ENCODE peak calls at places on chromosomes 12 and 14, in eight cellular contexts. K is endodermal cell; N is neuronal stem cell; A is ovary; Y is CD8-positive, alpha-beta T cell; G is tibial nerve; O is naive thymus-derived CD4-positive, alpha-beta T cell; V is heart left ventricle. E is an unnamed sample.

GRCh38 chr12:10559241-10559640 is 53.6 kb downstream of the EIF2S3B start:
- DNase-seq in K (no peak), N (no peak), A (no peak), Y (peak; percentile 59), G (no peak), O (no peak), V (no peak), E (no peak)

GRCh38 chr14:96165493-96166474 is 38.9 kb upstream of the BDKRB2 start:
- DNase-seq in K (peak; percentile 43), N (no peak), A (no peak), Y (no peak), G (no peak), O (no peak), V (no peak), E (no peak)

GRCh38 chr14:68377459-68377858 is 415.4 kb downstream of the ZFP36L1 start:
- DNase-seq in K (no peak), N (no peak), A (no peak), Y (no peak), G (peak; percentile 48), O (no peak), V (peak; percentile 74), E (peak; percentile 73)

GRCh38 chr12:71193041-71193440 is 35.2 kb upstream of the TSPAN8 start:
- DNase-seq in K (no peak), N (no peak), A (no peak), Y (no peak), G (no peak), O (no peak), V (no peak), E (no peak)

GRCh38 chr14:101627913-101628257 is 66.6 kb downstream of the DIO3 start:
- DNase-seq in K (no peak), N (no peak), A (no peak), Y (no peak), G (no peak), O (no peak), V (no peak), E (no peak)

GRCh38 chr14:90564496-90564895 is 167.7 kb downstream of the CALM1 start:
- DNase-seq in K (no peak), N (no peak), A (no peak), Y (no peak), G (no peak), O (no peak), V (no peak), E (no peak)

GRCh38 chr12:113381237-113381636 is 22.4 kb downstream of the SDS start:
- DNase-seq in K (no peak), N (no peak), A (no peak), Y (no peak), G (no peak), O (no peak), V (no peak), E (no peak)

GRCh38 chr12:91529829-91530228 is 347.2 kb upstream of the DCN start:
- DNase-seq in K (no peak), N (no peak), A (no peak), Y (no peak), G (no peak), O (no peak), V (no peak), E (no peak)

GRCh38 chr14:80304125-80304766 is 92.9 kb upstream of the DIO2 start:
- DNase-seq in K (no peak), N (no peak), A (no peak), Y (no peak), G (no peak), O (no peak), V (no peak), E (no peak)

GRCh38 chr14:60722836-60723217 is 1.3 kb downstream of the SIX4 start:
- DNase-seq in K (no peak), N (peak; percentile 50), A (peak; percentile 47), Y (no peak), G (no peak), O (no peak), V (no peak), E (peak; percentile 53)

GRCh38 chr12:47758834-47759690 is at the start of gene RAPGEF3:
- DNase-seq in K (peak; percentile 96), N (peak; percentile 63), A (peak; percentile 87), Y (peak; percentile 72), G (peak; percentile 67), O (peak; percentile 56), V (peak; percentile 93), E (peak; percentile 91)

GRCh38 chr12:15428632-15429031 is 106.3 kb downstream of the PTPRO start:
- DNase-seq in K (no peak), N (no peak), A (no peak), Y (no peak), G (no peak), O (no peak), V (no peak), E (no peak)

GRCh38 chr12:132117558-132117875 is 26.6 kb downstream of the DDX51 start:
- DNase-seq in K (peak; percentile 84), N (no peak), A (no peak), Y (no peak), G (no peak), O (no peak), V (no peak), E (no peak)

GRCh38 chr14:55889124-55889523 is 229.1 kb upstream of the PELI2 start:
- DNase-seq in K (no peak), N (no peak), A (no peak), Y (no peak), G (no peak), O (no peak), V (no peak), E (no peak)

GRCh38 chr14:58836303-58836702 is 198.5 kb downstream of the DACT1 start:
- DNase-seq in K (no peak), N (no peak), A (no peak), Y (no peak), G (no peak), O (no peak), V (no peak), E (no peak)

GRCh38 chr12:121789800-121790748 is 3.4 kb downstream of the RHOF start:
- DNase-seq in K (no peak), N (no peak), A (no peak), Y (peak; percentile 97), G (no peak), O (peak; percentile 94), V (peak; percentile 75), E (peak; percentile 88)

GRCh38 chr14:36515896-36516718 is 3.9 kb downstream of the NKX2-1 start:
- DNase-seq in K (no peak), N (no peak), A (no peak), Y (no peak), G (no peak), O (no peak), V (no peak), E (no peak)

GRCh38 chr14:60220084-60220483 is 28.9 kb upstream of the PPM1A start:
- DNase-seq in K (no peak), N (no peak), A (no peak), Y (no peak), G (no peak), O (no peak), V (no peak), E (no peak)

GRCh38 chr12:74317078-74317581 is 220.5 kb upstream of the ATXN7L3B start:
- DNase-seq in K (peak; percentile 78), N (peak; percentile 38), A (peak; percentile 49), Y (no peak), G (peak; percentile 35), O (no peak), V (peak; percentile 32), E (no peak)

GRCh38 chr14:64074961-64075619 is 219.1 kb downstream of the ESR2 start:
- DNase-seq in K (no peak), N (no peak), A (no peak), Y (no peak), G (no peak), O (no peak), V (no peak), E (no peak)

DNA sequence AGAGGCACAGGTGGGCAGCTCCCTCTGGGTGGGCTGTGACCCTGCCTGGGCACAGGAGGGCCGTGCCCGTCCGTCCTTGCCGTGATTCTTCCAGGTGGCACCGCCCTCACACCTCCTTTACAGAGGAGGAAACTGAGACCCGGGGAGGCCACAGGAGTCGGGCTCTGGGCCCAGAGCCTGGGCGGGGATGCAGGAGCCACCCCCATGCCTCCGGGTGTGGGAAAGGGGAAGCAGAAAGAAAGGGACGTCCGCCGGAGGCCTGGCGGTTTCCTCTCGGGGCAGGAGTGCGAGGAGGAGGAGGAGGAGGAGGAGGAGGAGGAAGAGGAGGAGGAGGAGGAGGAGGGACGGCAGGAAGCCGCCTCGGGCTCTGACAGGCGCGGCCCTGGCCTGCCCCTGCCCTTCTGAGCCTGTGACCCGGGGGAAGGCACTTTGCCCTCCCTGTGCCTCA is 23.0 kb downstream of the SH2B3 start:
- DNase-seq in K (no peak), N (no peak), A (no peak), Y (peak; percentile 39), G (no peak), O (no peak), V (peak; percentile 82), E (peak; percentile 83)
- H3K4me1 ChIP-seq in K (peaks cover 7% of the 10 kb centered on the region), N (peaks cover 7% of the 10 kb centered on the region), A (peaks cover 8% of the 10 kb centered on the region), Y (peaks cover 98% of the 10 kb centered on the region), G (peaks cover 48% of the 10 kb centered on the region), O (peaks cover 93% of the 10 kb centered on the region), V (peaks cover 100% of the 10 kb centered on the region), E (no peaks in the 10 kb centered on the region)

GRCh38 chr14:31992051-31992450 is 85.1 kb upstream of the ARHGAP5 start:
- DNase-seq in K (no peak), N (no peak), A (no peak), Y (no peak), G (no peak), O (no peak), V (no peak), E (no peak)
- H3K27ac ChIP-seq in K (no peak overlapping the region), N (no peak overlapping the region), A (no peak overlapping the region), Y (no peak overlapping the region), G (peak overlapping the region; percentile 66), O (no peak overlapping the region), V (no peak overlapping the region), E (no peak overlapping the region)

DNA sequence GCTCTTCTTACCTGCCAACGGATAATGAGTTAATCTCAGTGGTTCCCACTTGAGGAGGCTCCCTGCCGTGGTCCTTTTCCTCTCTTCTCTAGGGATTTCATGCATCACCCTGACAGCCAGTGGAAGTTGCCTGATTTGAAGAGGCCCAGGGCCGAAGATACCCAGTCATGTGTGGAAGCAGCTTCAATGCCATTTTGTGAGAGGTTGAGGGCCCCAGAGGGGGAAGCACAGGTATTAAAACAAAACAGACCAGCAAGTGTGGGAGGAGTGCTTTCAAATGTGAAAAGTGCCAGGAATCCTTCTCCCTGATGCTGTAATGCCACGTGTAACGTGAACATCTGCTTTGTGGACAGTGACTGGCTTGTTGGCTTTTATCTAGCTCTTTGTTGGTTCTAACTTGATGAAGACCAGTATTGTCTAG is 1.5 kb downstream of the TCP11L2 start:
- DNase-seq in K (peak; percentile 63), N (no peak), A (no peak), Y (no peak), G (no peak), O (peak; percentile 20), V (no peak), E (no peak)
- H3K4me3 ChIP-seq in K (no peak overlapping the region), N (no peak overlapping the region), A (peak overlapping the region; percentile 75), Y (peak overlapping the region; percentile 98), G (peak overlapping the region; percentile 99), O (peak overlapping the region; percentile 94), V (peak overlapping the region; percentile 88), E (no peak overlapping the region)

DNA sequence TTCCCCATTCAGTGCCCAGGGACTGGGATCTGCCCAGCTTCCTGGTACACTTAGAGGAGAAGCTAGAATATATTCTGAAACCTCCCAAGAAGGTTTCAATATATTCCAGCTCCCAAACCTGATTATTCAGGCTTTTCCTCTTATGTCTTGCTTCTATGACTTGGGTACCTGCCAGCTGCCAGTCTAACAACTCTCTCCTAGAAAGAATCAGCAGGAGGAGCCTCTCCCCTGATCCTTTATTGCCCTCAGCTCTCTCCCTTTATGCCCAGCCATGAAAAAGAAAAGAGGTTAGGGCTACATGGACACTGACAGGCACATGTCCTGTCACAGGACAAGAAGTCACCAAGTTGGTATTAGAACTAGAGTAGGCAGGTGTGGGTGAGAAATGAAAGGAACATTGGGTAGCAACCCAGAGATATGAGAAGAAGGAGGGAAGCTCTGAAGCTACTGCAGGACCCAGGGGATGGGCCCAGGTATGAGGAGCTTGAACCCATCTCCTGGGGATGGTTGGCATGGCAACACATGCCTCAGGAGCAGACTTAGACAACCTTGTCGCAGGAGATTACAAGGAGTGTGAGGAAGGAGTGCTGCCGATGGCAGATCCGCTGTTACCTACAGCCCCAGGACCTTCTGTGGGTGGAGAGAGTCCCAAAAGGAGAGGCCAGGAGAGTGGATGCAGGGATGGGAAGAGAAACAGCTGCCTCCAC is 2.0 kb upstream of the CACNB3 start:
- DNase-seq in K (peak; percentile 56), N (no peak), A (no peak), Y (no peak), G (no peak), O (no peak), V (no peak), E (no peak)
- H3K4me1 ChIP-seq in K (peaks cover 9% of the 10 kb centered on the region), N (peaks cover 27% of the 10 kb centered on the region), A (peaks cover 26% of the 10 kb centered on the region), Y (peaks cover 27% of the 10 kb centered on the region), G (peaks cover 12% of the 10 kb centered on the region), O (peaks cover 7% of the 10 kb centered on the region), V (peaks cover 33% of the 10 kb centered on the region), E (no peaks in the 10 kb centered on the region)

E was measured in aorta.